ENCODE peak calls at places on chromosome 21, in seven cellular contexts. W is neural progenitor cell, O is OCI-LY7, H is keratinocyte, T is mammary epithelial cell, B is fibroblast of lung, U is GM23248. F is an unnamed sample.

GRCh38 chr21:17554619-17555472 is 42.0 kb downstream of the CXADR start:
- DNase-seq in W (peak; percentile 52), O (peak; percentile 20), H (no peak), T (no peak), B (peak; percentile 12), U (peak; percentile 11), F (no peak)

GRCh38 chr21:31730687-31731111 is 1.2 kb downstream of the SCAF4 start:
- DNase-seq in W (peak; percentile 89), O (peak; percentile 19), H (no peak), T (peak; percentile 51), B (no peak), U (peak; percentile 69), F (no peak)

GRCh38 chr21:24272527-24272938 is 1334.7 kb downstream of the MRPL39 start:
- DNase-seq in W (no peak), O (no peak), H (no peak), T (no peak), B (no peak), U (no peak), F (no peak)

GRCh38 chr21:32278068-32278467 is 781 bp downstream of the MIS18A start:
- DNase-seq in W (peak; percentile 20), O (peak; percentile 51), H (no peak), T (no peak), B (no peak), U (peak; percentile 51), F (no peak)

GRCh38 chr21:31530918-31531705 is 128.4 kb upstream of the SOD1 start:
- DNase-seq in W (no peak), O (no peak), H (no peak), T (no peak), B (no peak), U (peak; percentile 21), F (no peak)

GRCh38 chr21:31548688-31549087 is 110.8 kb upstream of the SOD1 start:
- DNase-seq in W (no peak), O (no peak), H (no peak), T (no peak), B (no peak), U (no peak), F (no peak)

GRCh38 chr21:42755766-42756579 is 102.6 kb downstream of the PDE9A start:
- DNase-seq in W (no peak), O (no peak), H (no peak), T (no peak), B (no peak), U (no peak), F (no peak)

GRCh38 chr21:21897275-21897883 is 899.2 kb downstream of the NCAM2 start:
- DNase-seq in W (no peak), O (no peak), H (no peak), T (peak; percentile 1), B (peak; percentile 13), U (peak; percentile 14), F (no peak)

GRCh38 chr21:29449306-29449940 is 150.7 kb downstream of the BACH1 start:
- DNase-seq in W (no peak), O (no peak), H (no peak), T (no peak), B (no peak), U (no peak), F (no peak)

GRCh38 chr21:14602418-14602987 is 56.4 kb upstream of the SAMSN1 start:
- DNase-seq in W (no peak), O (peak; percentile 8), H (no peak), T (no peak), B (no peak), U (no peak), F (no peak)

GRCh38 chr21:28884481-28884880 is 108.2 kb downstream of the LTN1 start:
- DNase-seq in W (no peak), O (peak; percentile 18), H (no peak), T (peak; percentile 4), B (peak; percentile 43), U (peak; percentile 48), F (no peak)

GRCh38 chr21:16304700-16305099 is 574.9 kb downstream of the USP25 start:
- DNase-seq in W (no peak), O (no peak), H (no peak), T (no peak), B (no peak), U (no peak), F (no peak)

GRCh38 chr21:15857740-15858139 is 128.0 kb downstream of the USP25 start:
- DNase-seq in W (no peak), O (no peak), H (no peak), T (no peak), B (no peak), U (no peak), F (no peak)

GRCh38 chr21:42534361-42534900 is 20.8 kb downstream of the SLC37A1 start:
- DNase-seq in W (no peak), O (peak; percentile 55), H (no peak), T (no peak), B (no peak), U (no peak), F (no peak)

GRCh38 chr21:14361958-14362357 is 21.0 kb downstream of the HSPA13 start:
- DNase-seq in W (no peak), O (no peak), H (no peak), T (peak; percentile 89), B (peak; percentile 46), U (no peak), F (no peak)

GRCh38 chr21:15841856-15842564 is 112.2 kb downstream of the USP25 start:
- DNase-seq in W (no peak), O (no peak), H (no peak), T (peak; percentile 61), B (peak; percentile 72), U (peak; percentile 71), F (peak; percentile 41)

GRCh38 chr21:15732290-15732995 is 2.7 kb downstream of the USP25 start:
- DNase-seq in W (no peak), O (peak; percentile 76), H (no peak), T (peak; percentile 40), B (peak; percentile 65), U (peak; percentile 24), F (peak; percentile 72)

GRCh38 chr21:15604424-15604823 is 125.4 kb upstream of the USP25 start:
- DNase-seq in W (no peak), O (no peak), H (no peak), T (peak; percentile 68), B (peak; percentile 68), U (peak; percentile 53), F (peak; percentile 82)

GRCh38 chr21:46427516-46427915 is 31.2 kb upstream of the DIP2A start:
- DNase-seq in W (no peak), O (no peak), H (no peak), T (no peak), B (no peak), U (no peak), F (no peak)

GRCh38 chr21:42390193-42390592 is 5.7 kb downstream of the TMPRSS3 start:
- DNase-seq in W (no peak), O (no peak), H (no peak), T (no peak), B (no peak), U (no peak), F (no peak)

GRCh38 chr21:15289896-15290841 is 225.4 kb upstream of the NRIP1 start:
- DNase-seq in W (peak; percentile 87), O (no peak), H (no peak), T (no peak), B (peak; percentile 49), U (peak; percentile 8), F (no peak)

GRCh38 chr21:42376338-42376982 is 10.1 kb upstream of the TFF1 start:
- DNase-seq in W (no peak), O (no peak), H (no peak), T (no peak), B (no peak), U (peak; percentile 17), F (no peak)

GRCh38 chr21:23876925-23877558 is 1730.2 kb downstream of the MRPL39 start:
- DNase-seq in W (no peak), O (no peak), H (no peak), T (no peak), B (no peak), U (no peak), F (no peak)

GRCh38 chr21:46431448-46431847 is 27.2 kb upstream of the DIP2A start:
- DNase-seq in W (no peak), O (no peak), H (no peak), T (no peak), B (no peak), U (no peak), F (no peak)

DNA sequence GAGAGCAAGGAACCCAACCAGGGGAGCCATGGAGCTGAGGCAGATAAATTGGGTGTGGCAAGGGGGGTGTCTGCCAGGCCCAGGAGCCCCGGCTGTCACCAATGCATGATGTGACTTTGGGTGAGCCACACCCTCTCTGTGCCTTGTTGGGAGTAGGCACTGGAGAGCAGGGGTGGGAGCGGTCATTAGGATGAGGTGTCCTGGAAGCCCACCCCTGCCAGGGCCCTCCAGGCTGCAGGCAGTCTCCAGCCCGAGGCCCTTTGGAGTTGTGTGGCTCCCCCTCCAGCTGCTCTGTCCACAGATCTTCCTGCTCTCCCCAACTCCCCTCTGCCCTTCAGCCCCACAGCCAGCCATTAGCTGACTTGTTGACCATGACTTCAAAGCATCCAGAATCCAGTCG is 11.4 kb downstream of the MX2 start:
- DNase-seq in W (no peak), O (no peak), H (no peak), T (no peak), B (no peak), U (no peak), F (no peak)
- H3K79me2 ChIP-seq in W (no peaks in the 10 kb centered on the region), O (no peaks in the 10 kb centered on the region), H (no peaks in the 10 kb centered on the region), T (no peaks in the 10 kb centered on the region), B (no peaks in the 10 kb centered on the region), U (no peaks in the 10 kb centered on the region), F (no peaks in the 10 kb centered on the region)

GRCh38 chr21:34922487-34922886 is 126.6 kb downstream of the RUNX1 start:
- DNase-seq in W (no peak), O (no peak), H (no peak), T (no peak), B (no peak), U (no peak), F (no peak)
- H3K79me2 ChIP-seq in W (no peaks in the 10 kb centered on the region), O (peaks cover 14% of the 10 kb centered on the region), H (no peaks in the 10 kb centered on the region), T (no peaks in the 10 kb centered on the region), B (no peaks in the 10 kb centered on the region), U (no peaks in the 10 kb centered on the region), F (peaks cover 40% of the 10 kb centered on the region)

DNA sequence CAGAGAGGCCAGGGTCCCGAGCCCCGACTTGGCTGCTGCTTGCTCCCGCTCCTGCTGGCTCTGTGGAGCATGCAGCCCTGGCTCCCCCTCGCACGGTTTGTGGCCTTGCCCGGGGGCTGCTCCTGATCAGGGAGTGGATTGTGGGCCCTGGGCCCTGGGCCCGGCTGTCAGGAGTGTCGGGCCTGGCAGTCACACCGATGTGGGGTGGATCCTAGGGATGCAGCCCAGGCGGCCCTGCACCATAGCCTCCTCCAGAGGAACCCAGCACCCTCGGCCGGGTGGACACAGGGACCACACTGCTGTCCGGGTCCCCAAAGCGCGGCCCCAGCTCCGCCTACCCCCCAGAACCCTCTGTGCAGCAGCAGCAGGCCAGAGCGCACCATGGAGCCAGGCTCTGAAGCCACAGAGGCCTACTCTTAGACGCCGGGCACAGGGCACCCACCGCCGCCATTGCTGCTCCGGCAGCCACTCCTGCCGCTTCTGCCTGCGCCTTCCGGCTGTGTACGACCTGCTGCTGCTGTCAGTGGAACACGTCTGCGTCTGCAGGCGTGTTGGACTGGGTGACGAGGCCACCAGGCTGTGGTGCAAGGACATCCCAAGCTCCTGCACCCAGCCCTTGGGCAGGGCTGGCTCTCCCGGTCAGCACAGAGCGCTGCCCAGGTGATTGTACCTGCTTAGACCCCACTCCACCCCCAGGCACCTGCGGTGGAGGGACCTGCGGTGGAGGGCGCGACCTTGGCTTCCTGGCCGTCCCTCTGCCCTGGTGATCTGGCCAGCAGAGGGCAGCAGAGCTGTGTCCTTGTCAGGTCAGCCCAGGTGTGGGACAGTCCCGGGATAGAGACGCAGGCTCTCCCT is 9.6 kb downstream of the SLX9 start:
- DNase-seq in W (peak; percentile 90), O (peak; percentile 63), H (peak; percentile 44), T (peak; percentile 70), B (peak; percentile 67), U (peak; percentile 71), F (peak; percentile 74)
- H3K79me2 ChIP-seq in W (peaks cover 58% of the 10 kb centered on the region), O (peaks cover 11% of the 10 kb centered on the region), H (peaks cover 83% of the 10 kb centered on the region), T (peaks cover 97% of the 10 kb centered on the region), B (peaks cover 4% of the 10 kb centered on the region), U (peaks cover 66% of the 10 kb centered on the region), F (peaks cover 15% of the 10 kb centered on the region)

GRCh38 chr21:37257967-37258877 is 8.9 kb downstream of the VPS26C start:
- DNase-seq in W (peak; percentile 91), O (no peak), H (no peak), T (peak; percentile 81), B (peak; percentile 56), U (peak; percentile 84), F (peak; percentile 63)
- H3K79me2 ChIP-seq in W (peaks cover 88% of the 10 kb centered on the region), O (peaks cover 61% of the 10 kb centered on the region), H (peaks cover 69% of the 10 kb centered on the region), T (peaks cover 94% of the 10 kb centered on the region), B (peaks cover 65% of the 10 kb centered on the region), U (peaks cover 100% of the 10 kb centered on the region), F (peaks cover 35% of the 10 kb centered on the region)